ENCODE peak calls at places on chromosomes 2 and 18, in six cellular contexts. Q, V, W, G, Z and E are unnamed samples.

GRCh38 chr18:24924066-24924716 is 427.8 kb downstream of the ZNF521 start:
- DNase-seq in W (no peak), V (no peak), G (no peak), Z (no peak), Q (no peak), E (no peak)

GRCh38 chr2:32168513-32168912 is 2.8 kb downstream of the SLC30A6 start:
- DNase-seq in V (no peak), Z (no peak), W (no peak), Q (no peak), G (no peak), E (no peak)

GRCh38 chr2:96661324-96661723 is 18.8 kb downstream of the FER1L5 start:
- DNase-seq in G (no peak), W (no peak), Q (no peak), Z (no peak), V (no peak), E (no peak)

GRCh38 chr18:38847326-38847725 is 1281.7 kb upstream of the CELF4 start:
- DNase-seq in Z (no peak), V (no peak), G (no peak), Q (no peak), W (no peak), E (no peak)

GRCh38 chr18:30927042-30927441 is 115.5 kb downstream of the DSC3 start:
- DNase-seq in Q (no peak), Z (no peak), G (no peak), W (no peak), V (no peak), E (no peak)

GRCh38 chr2:5914831-5915611 is 222.8 kb downstream of the SOX11 start:
- DNase-seq in Q (no peak), W (peak; percentile 72), Z (no peak), G (no peak), V (no peak), E (no peak)

GRCh38 chr2:36824281-36824680 is 127.8 kb downstream of the VIT start:
- DNase-seq in Q (no peak), Z (no peak), V (no peak), W (no peak), G (no peak), E (no peak)

GRCh38 chr2:74440378-74441110 is 1.2 kb downstream of the RTKN start:
- DNase-seq in W (peak; percentile 68), V (peak; percentile 90), G (no peak), Q (peak; percentile 90), Z (peak; percentile 90), E (no peak)

GRCh38 chr2:29010946-29011649 is 30.0 kb downstream of the TOGARAM2 start:
- DNase-seq in Z (peak; percentile 92), G (peak; percentile 38), V (no peak), Q (no peak), W (peak; percentile 82), E (peak; percentile 57)

GRCh38 chr2:133817680-133818566 is 249.7 kb upstream of the NCKAP5 start:
- DNase-seq in Z (peak; percentile 92), Q (no peak), W (peak; percentile 96), V (no peak), G (no peak), E (no peak)

GRCh38 chr18:59272221-59272888 is 899 bp downstream of the RAX start:
- DNase-seq in V (no peak), G (no peak), Q (no peak), Z (no peak), W (no peak), E (no peak)

GRCh38 chr18:59271606-59272220 is 1.5 kb downstream of the RAX start:
- DNase-seq in Q (no peak), W (no peak), V (no peak), Z (no peak), G (no peak), E (no peak)

GRCh38 chr18:59269563-59270214 is 3.6 kb downstream of the RAX start:
- DNase-seq in Q (no peak), W (no peak), Z (no peak), G (no peak), V (no peak), E (no peak)

GRCh38 chr18:59268722-59269562 is 4.3 kb downstream of the RAX start:
- DNase-seq in W (no peak), V (no peak), Q (no peak), Z (peak; percentile 36), G (no peak), E (peak; percentile 14)

GRCh38 chr18:59270689-59271257 is 2.5 kb downstream of the RAX start:
- DNase-seq in Z (no peak), V (no peak), Q (no peak), G (no peak), W (no peak), E (no peak)
- H3K27me3 ChIP-seq in Z (peaks cover 100% of the 10 kb centered on the region), V (peaks cover 100% of the 10 kb centered on the region), Q (peaks cover 99% of the 10 kb centered on the region), G (peaks cover 30% of the 10 kb centered on the region), W (peaks cover 100% of the 10 kb centered on the region), E (peaks cover 63% of the 10 kb centered on the region)

GRCh38 chr2:219496781-219497494 is 1.8 kb upstream of the GMPPA start:
- DNase-seq in Q (peak; percentile 31), G (no peak), V (no peak), W (no peak), Z (peak; percentile 21), E (no peak)
- H3K27ac ChIP-seq in Q (peak overlapping the region; percentile 98), G (no peak overlapping the region), V (no peak overlapping the region), W (no peak overlapping the region), Z (no peak overlapping the region), E (no peak overlapping the region)

GRCh38 chr2:222912776-222913175 is 51.9 kb downstream of the ACSL3 start:
- DNase-seq in W (no peak), Q (no peak), Z (no peak), G (no peak), V (no peak), E (no peak)

GRCh38 chr2:222915092-222915957 is 54.5 kb downstream of the ACSL3 start:
- DNase-seq in V (no peak), Q (no peak), W (no peak), G (no peak), Z (peak; percentile 54), E (no peak)

GRCh38 chr2:222907790-222908431 is 47.1 kb downstream of the ACSL3 start:
- DNase-seq in V (no peak), G (no peak), Q (no peak), Z (peak; percentile 55), W (no peak), E (no peak)

GRCh38 chr2:222909276-222909675 is 48.4 kb downstream of the ACSL3 start:
- DNase-seq in Z (no peak), V (no peak), G (no peak), W (no peak), Q (no peak), E (no peak)

GRCh38 chr2:222912117-222912516 is 51.3 kb downstream of the ACSL3 start:
- DNase-seq in V (no peak), W (no peak), G (no peak), Q (no peak), Z (peak; percentile 77), E (no peak)
- H3K4me3 ChIP-seq in V (no peak overlapping the region), W (no peak overlapping the region), G (no peak overlapping the region), Q (no peak overlapping the region), Z (no peak overlapping the region), E (no peak overlapping the region)

GRCh38 chr2:176117823-176118376 is 1.3 kb downstream of the HOXD10 start:
- DNase-seq in W (no peak), G (no peak), Z (no peak), Q (no peak), V (peak; percentile 40), E (no peak)
- H3K27me3 ChIP-seq in W (peaks cover 97% of the 10 kb centered on the region), G (peaks cover 91% of the 10 kb centered on the region), Z (peaks cover 100% of the 10 kb centered on the region), Q (peaks cover 85% of the 10 kb centered on the region), V (peaks cover 100% of the 10 kb centered on the region), E (peaks cover 73% of the 10 kb centered on the region)

DNA sequence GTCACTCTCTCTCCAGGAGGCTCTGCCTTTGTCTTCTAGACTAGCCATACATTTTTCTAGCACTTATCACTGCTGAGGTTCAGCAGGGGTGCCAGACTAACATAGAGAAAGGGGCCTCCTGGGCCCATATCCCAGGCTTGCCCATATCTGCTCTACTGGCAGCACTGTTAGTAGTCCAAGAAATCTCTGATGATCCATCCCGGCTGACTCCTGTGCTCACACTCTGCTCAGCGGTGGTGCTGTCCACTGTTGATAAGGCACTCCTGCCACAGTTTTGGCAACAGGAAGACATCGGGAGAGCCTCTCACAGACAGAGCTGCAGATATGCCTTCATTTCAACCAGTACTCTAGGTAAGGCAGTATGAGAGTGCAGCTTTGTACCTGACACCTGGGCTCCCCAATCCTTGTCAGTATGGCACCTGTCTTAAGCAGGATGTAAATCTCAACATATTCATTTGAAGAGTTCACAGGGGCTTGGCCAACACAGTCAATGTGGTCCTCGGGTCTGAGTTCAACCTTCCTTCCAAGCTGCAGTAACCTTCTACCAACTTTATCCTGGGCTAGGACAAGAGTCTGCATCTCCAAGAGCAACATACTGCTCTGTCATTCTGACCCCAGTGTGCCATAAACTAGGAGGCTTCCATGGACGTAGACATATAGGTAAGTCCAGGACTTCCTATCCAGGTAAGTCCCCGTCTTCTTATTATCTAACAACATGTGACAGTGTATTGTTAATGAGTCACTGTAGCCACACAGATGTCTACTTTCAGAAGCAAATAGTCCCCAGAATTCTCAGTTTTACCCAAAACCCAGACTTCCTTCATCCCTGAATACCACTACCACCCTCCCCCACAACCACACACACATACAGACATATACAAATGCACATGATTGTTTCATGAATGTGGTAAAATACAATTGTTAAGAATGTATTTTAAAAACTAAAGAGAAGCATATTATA is 16.2 kb downstream of the KLF7 start:
- DNase-seq in G (no peak), V (no peak), Q (no peak), Z (peak; percentile 66), W (no peak), E (no peak)
- H3K27ac ChIP-seq in G (no peak overlapping the region), V (no peak overlapping the region), Q (no peak overlapping the region), Z (no peak overlapping the region), W (no peak overlapping the region), E (no peak overlapping the region)

GRCh38 chr2:58896600-58896999 is 655.5 kb upstream of the FANCL start:
- DNase-seq in W (peak; percentile 49), Z (no peak), G (no peak), Q (no peak), V (no peak), E (no peak)

GRCh38 chr2:58890865-58891525 is 649.9 kb upstream of the FANCL start:
- DNase-seq in Z (no peak), Q (no peak), W (no peak), V (no peak), G (no peak), E (no peak)

GRCh38 chr2:58895849-58896248 is 654.7 kb upstream of the FANCL start:
- DNase-seq in G (no peak), V (no peak), Q (no peak), W (no peak), Z (no peak), E (no peak)

GRCh38 chr2:58893645-58894336 is 652.7 kb upstream of the FANCL start:
- DNase-seq in Q (no peak), W (no peak), G (no peak), Z (no peak), V (no peak), E (no peak)

GRCh38 chr2:58891828-58892366 is 650.8 kb upstream of the FANCL start:
- DNase-seq in V (no peak), Z (no peak), Q (no peak), W (no peak), G (no peak), E (no peak)
- H3K4me3 ChIP-seq in V (no peak overlapping the region), Z (no peak overlapping the region), Q (no peak overlapping the region), W (no peak overlapping the region), G (no peak overlapping the region), E (no peak overlapping the region)

GRCh38 chr2:215068399-215068798 is 70.0 kb downstream of the ABCA12 start:
- DNase-seq in Z (no peak), Q (no peak), G (no peak), W (no peak), V (no peak), E (no peak)
- H3K27me3 ChIP-seq in Z (no peaks in the 10 kb centered on the region), Q (no peaks in the 10 kb centered on the region), G (no peaks in the 10 kb centered on the region), W (no peaks in the 10 kb centered on the region), V (no peaks in the 10 kb centered on the region), E (no peaks in the 10 kb centered on the region)